ENCODE peak calls at places on chromosome 11, in seven cellular contexts. One of them, this sample, is unnamed.

GRCh38 chr11:133810179-133810550 is 35.1 kb downstream of the SPATA19 start:
- DNase-seq in stimulated activated naive CD4-positive, alpha-beta T cell: no peak
- DNase-seq in fibroblast of pulmonary artery: no peak
- DNase-seq in BJ: no peak
- DNase-seq in GM19239: no peak
- DNase-seq in fibroblast of the aortic adventitia: no peak
- DNase-seq in prostate gland: no peak
- DNase-seq in this sample: no peak

GRCh38 chr11:19886498-19886897 is 173.9 kb downstream of the NAV2 start:
- DNase-seq in BJ: no peak
- DNase-seq in stimulated activated naive CD4-positive, alpha-beta T cell: no peak
- DNase-seq in fibroblast of pulmonary artery: no peak
- DNase-seq in GM19239: no peak
- DNase-seq in prostate gland: no peak
- DNase-seq in fibroblast of the aortic adventitia: no peak
- DNase-seq in this sample: no peak

GRCh38 chr11:125114518-125114917 is 3.1 kb upstream of the TMEM218 start:
- DNase-seq in prostate gland: no peak
- DNase-seq in stimulated activated naive CD4-positive, alpha-beta T cell: no peak
- DNase-seq in BJ: no peak
- DNase-seq in GM19239: no peak
- DNase-seq in fibroblast of the aortic adventitia: no peak
- DNase-seq in fibroblast of pulmonary artery: no peak
- DNase-seq in this sample: no peak

GRCh38 chr11:116913000-116913399 is 75.6 kb upstream of the APOA1 start:
- DNase-seq in fibroblast of the aortic adventitia: peak
- DNase-seq in stimulated activated naive CD4-positive, alpha-beta T cell: no peak
- DNase-seq in fibroblast of pulmonary artery: peak
- DNase-seq in GM19239: no peak
- DNase-seq in prostate gland: no peak
- DNase-seq in BJ: peak
- DNase-seq in this sample: peak

GRCh38 chr11:64632237-64632636 is 41.2 kb downstream of the SLC22A12 start:
- DNase-seq in stimulated activated naive CD4-positive, alpha-beta T cell: no peak
- DNase-seq in fibroblast of the aortic adventitia: no peak
- DNase-seq in prostate gland: no peak
- DNase-seq in fibroblast of pulmonary artery: no peak
- DNase-seq in BJ: no peak
- DNase-seq in GM19239: no peak
- DNase-seq in this sample: no peak

GRCh38 chr11:7450836-7451235 is 34.5 kb upstream of the OLFML1 start:
- DNase-seq in fibroblast of the aortic adventitia: peak
- DNase-seq in GM19239: no peak
- DNase-seq in BJ: no peak
- DNase-seq in stimulated activated naive CD4-positive, alpha-beta T cell: no peak
- DNase-seq in fibroblast of pulmonary artery: no peak
- DNase-seq in prostate gland: no peak
- DNase-seq in this sample: no peak

GRCh38 chr11:110294509-110294908 is 1.9 kb downstream of the RDX start:
- DNase-seq in fibroblast of the aortic adventitia: no peak
- DNase-seq in stimulated activated naive CD4-positive, alpha-beta T cell: no peak
- DNase-seq in prostate gland: no peak
- DNase-seq in GM19239: no peak
- DNase-seq in fibroblast of pulmonary artery: no peak
- DNase-seq in BJ: no peak
- DNase-seq in this sample: no peak

GRCh38 chr11:69062169-69062855 is 13.6 kb downstream of the TPCN2 start:
- DNase-seq in fibroblast of pulmonary artery: no peak
- DNase-seq in prostate gland: no peak
- DNase-seq in fibroblast of the aortic adventitia: no peak
- DNase-seq in stimulated activated naive CD4-positive, alpha-beta T cell: no peak
- DNase-seq in GM19239: no peak
- DNase-seq in BJ: no peak
- DNase-seq in this sample: no peak

GRCh38 chr11:13963169-13963948 is 836 bp downstream of the SPON1 start:
- DNase-seq in fibroblast of the aortic adventitia: peak
- DNase-seq in stimulated activated naive CD4-positive, alpha-beta T cell: no peak
- DNase-seq in prostate gland: no peak
- DNase-seq in GM19239: no peak
- DNase-seq in BJ: no peak
- DNase-seq in fibroblast of pulmonary artery: no peak
- DNase-seq in this sample: peak

GRCh38 chr11:14358729-14359439 is at the start of gene RRAS2:
- DNase-seq in prostate gland: peak
- DNase-seq in BJ: no peak
- DNase-seq in stimulated activated naive CD4-positive, alpha-beta T cell: peak
- DNase-seq in GM19239: peak
- DNase-seq in fibroblast of the aortic adventitia: peak
- DNase-seq in fibroblast of pulmonary artery: peak
- DNase-seq in this sample: peak

GRCh38 chr11:15965562-15966250 is 390.6 kb downstream of the SOX6 start:
- DNase-seq in stimulated activated naive CD4-positive, alpha-beta T cell: no peak
- DNase-seq in GM19239: no peak
- DNase-seq in fibroblast of pulmonary artery: no peak
- DNase-seq in prostate gland: no peak
- DNase-seq in BJ: no peak
- DNase-seq in fibroblast of the aortic adventitia: no peak
- DNase-seq in this sample: no peak

GRCh38 chr11:72975778-72976520 is 161.7 kb downstream of the ATG16L2 start:
- DNase-seq in prostate gland: no peak
- DNase-seq in stimulated activated naive CD4-positive, alpha-beta T cell: no peak
- DNase-seq in fibroblast of pulmonary artery: peak
- DNase-seq in fibroblast of the aortic adventitia: peak
- DNase-seq in GM19239: no peak
- DNase-seq in BJ: peak
- DNase-seq in this sample: peak

GRCh38 chr11:13008625-13009475 is at the start of gene RASSF10:
- DNase-seq in prostate gland: peak
- DNase-seq in BJ: no peak
- DNase-seq in fibroblast of pulmonary artery: peak
- DNase-seq in GM19239: peak
- DNase-seq in fibroblast of the aortic adventitia: no peak
- DNase-seq in stimulated activated naive CD4-positive, alpha-beta T cell: no peak
- DNase-seq in this sample: no peak

GRCh38 chr11:5703741-5704536 is 14.3 kb downstream of the TRIM22 start:
- DNase-seq in BJ: no peak
- DNase-seq in stimulated activated naive CD4-positive, alpha-beta T cell: no peak
- DNase-seq in GM19239: no peak
- DNase-seq in prostate gland: no peak
- DNase-seq in fibroblast of the aortic adventitia: no peak
- DNase-seq in fibroblast of pulmonary artery: no peak
- DNase-seq in this sample: no peak

GRCh38 chr11:34063061-34063795 is 11.7 kb downstream of the CAPRIN1 start:
- DNase-seq in fibroblast of the aortic adventitia: peak
- DNase-seq in fibroblast of pulmonary artery: peak
- DNase-seq in prostate gland: no peak
- DNase-seq in stimulated activated naive CD4-positive, alpha-beta T cell: no peak
- DNase-seq in GM19239: no peak
- DNase-seq in BJ: no peak
- DNase-seq in this sample: peak

GRCh38 chr11:33723238-33723881 is 12.9 kb downstream of the CD59 start:
- DNase-seq in fibroblast of the aortic adventitia: peak
- DNase-seq in GM19239: no peak
- DNase-seq in fibroblast of pulmonary artery: peak
- DNase-seq in stimulated activated naive CD4-positive, alpha-beta T cell: no peak
- DNase-seq in prostate gland: no peak
- DNase-seq in BJ: peak
- DNase-seq in this sample: peak

GRCh38 chr11:108131993-108132392 is 10.6 kb downstream of the ACAT1 start:
- DNase-seq in stimulated activated naive CD4-positive, alpha-beta T cell: no peak
- DNase-seq in BJ: no peak
- DNase-seq in fibroblast of pulmonary artery: peak
- DNase-seq in GM19239: no peak
- DNase-seq in fibroblast of the aortic adventitia: no peak
- DNase-seq in prostate gland: no peak
- DNase-seq in this sample: no peak

GRCh38 chr11:113464416-113464815 is 10.8 kb downstream of the DRD2 start:
- DNase-seq in GM19239: no peak
- DNase-seq in fibroblast of the aortic adventitia: no peak
- DNase-seq in stimulated activated naive CD4-positive, alpha-beta T cell: no peak
- DNase-seq in prostate gland: no peak
- DNase-seq in BJ: no peak
- DNase-seq in fibroblast of pulmonary artery: no peak
- DNase-seq in this sample: no peak

GRCh38 chr11:131692151-131692550 is 321.7 kb downstream of the NTM start:
- DNase-seq in prostate gland: no peak
- DNase-seq in GM19239: no peak
- DNase-seq in stimulated activated naive CD4-positive, alpha-beta T cell: no peak
- DNase-seq in fibroblast of pulmonary artery: no peak
- DNase-seq in BJ: no peak
- DNase-seq in fibroblast of the aortic adventitia: no peak
- DNase-seq in this sample: no peak

GRCh38 chr11:118996926-118997626 is 862 bp upstream of the CENATAC start:
- DNase-seq in stimulated activated naive CD4-positive, alpha-beta T cell: no peak
- DNase-seq in BJ: no peak
- DNase-seq in fibroblast of pulmonary artery: peak
- DNase-seq in fibroblast of the aortic adventitia: peak
- DNase-seq in GM19239: peak
- DNase-seq in prostate gland: no peak
- DNase-seq in this sample: no peak

GRCh38 chr11:105468154-105468553 is 141.7 kb upstream of the GRIA4 start:
- DNase-seq in fibroblast of the aortic adventitia: no peak
- DNase-seq in fibroblast of pulmonary artery: peak
- DNase-seq in stimulated activated naive CD4-positive, alpha-beta T cell: no peak
- DNase-seq in prostate gland: no peak
- DNase-seq in BJ: no peak
- DNase-seq in GM19239: no peak
- DNase-seq in this sample: peak

GRCh38 chr11:116927163-116927772 is 89.8 kb upstream of the APOA1 start:
- DNase-seq in stimulated activated naive CD4-positive, alpha-beta T cell: no peak
- DNase-seq in prostate gland: no peak
- DNase-seq in BJ: no peak
- DNase-seq in fibroblast of the aortic adventitia: no peak
- DNase-seq in GM19239: no peak
- DNase-seq in fibroblast of pulmonary artery: no peak
- DNase-seq in this sample: peak

GRCh38 chr11:128620306-128621175 is 33.2 kb upstream of the ETS1 start:
- DNase-seq in GM19239: no peak
- DNase-seq in stimulated activated naive CD4-positive, alpha-beta T cell: no peak
- DNase-seq in BJ: no peak
- DNase-seq in fibroblast of the aortic adventitia: no peak
- DNase-seq in fibroblast of pulmonary artery: peak
- DNase-seq in prostate gland: no peak
- DNase-seq in this sample: no peak

GRCh38 chr11:10382518-10382917 is 72.5 kb upstream of the AMPD3 start:
- DNase-seq in fibroblast of the aortic adventitia: no peak
- DNase-seq in BJ: no peak
- DNase-seq in stimulated activated naive CD4-positive, alpha-beta T cell: no peak
- DNase-seq in prostate gland: no peak
- DNase-seq in GM19239: no peak
- DNase-seq in fibroblast of pulmonary artery: no peak
- DNase-seq in this sample: peak

GRCh38 chr11:61956191-61957027 is 6.3 kb downstream of the BEST1 start:
- DNase-seq in fibroblast of the aortic adventitia: no peak
- DNase-seq in prostate gland: no peak
- DNase-seq in GM19239: no peak
- DNase-seq in BJ: no peak
- DNase-seq in stimulated activated naive CD4-positive, alpha-beta T cell: no peak
- DNase-seq in fibroblast of pulmonary artery: no peak
- DNase-seq in this sample: no peak

GRCh38 chr11:73384871-73385692 is 8.9 kb downstream of the RELT start:
- DNase-seq in GM19239: peak
- DNase-seq in BJ: no peak
- DNase-seq in fibroblast of the aortic adventitia: no peak
- DNase-seq in stimulated activated naive CD4-positive, alpha-beta T cell: no peak
- DNase-seq in fibroblast of pulmonary artery: no peak
- DNase-seq in prostate gland: no peak
- DNase-seq in this sample: peak

GRCh38 chr11:88543902-88544655 is 206.5 kb upstream of the CTSC start:
- DNase-seq in BJ: peak
- DNase-seq in prostate gland: peak
- DNase-seq in stimulated activated naive CD4-positive, alpha-beta T cell: peak
- DNase-seq in GM19239: peak
- DNase-seq in fibroblast of pulmonary artery: peak
- DNase-seq in fibroblast of the aortic adventitia: peak
- DNase-seq in this sample: peak

GRCh38 chr11:95282337-95282751 is 51.3 kb upstream of the SESN3 start:
- DNase-seq in BJ: no peak
- DNase-seq in prostate gland: no peak
- DNase-seq in stimulated activated naive CD4-positive, alpha-beta T cell: no peak
- DNase-seq in GM19239: no peak
- DNase-seq in fibroblast of pulmonary artery: peak
- DNase-seq in fibroblast of the aortic adventitia: peak
- DNase-seq in this sample: peak

GRCh38 chr11:105697291-105697690 is 87.4 kb downstream of the GRIA4 start:
- DNase-seq in fibroblast of the aortic adventitia: no peak
- DNase-seq in stimulated activated naive CD4-positive, alpha-beta T cell: no peak
- DNase-seq in BJ: no peak
- DNase-seq in GM19239: no peak
- DNase-seq in prostate gland: no peak
- DNase-seq in fibroblast of pulmonary artery: no peak
- DNase-seq in this sample: no peak

GRCh38 chr11:111539426-111540113 is 950 bp upstream of the LAYN start:
- DNase-seq in GM19239: no peak
- DNase-seq in fibroblast of the aortic adventitia: no peak
- DNase-seq in BJ: no peak
- DNase-seq in prostate gland: no peak
- DNase-seq in stimulated activated naive CD4-positive, alpha-beta T cell: no peak
- DNase-seq in fibroblast of pulmonary artery: no peak
- DNase-seq in this sample: no peak

GRCh38 chr11:73178092-73178539 is 36.0 kb upstream of the FCHSD2 start:
- DNase-seq in BJ: no peak
- DNase-seq in fibroblast of pulmonary artery: peak
- DNase-seq in fibroblast of the aortic adventitia: peak
- DNase-seq in stimulated activated naive CD4-positive, alpha-beta T cell: peak
- DNase-seq in GM19239: peak
- DNase-seq in prostate gland: peak
- DNase-seq in this sample: peak

GRCh38 chr11:16126361-16126760 is 230.0 kb downstream of the SOX6 start:
- DNase-seq in GM19239: no peak
- DNase-seq in fibroblast of pulmonary artery: peak
- DNase-seq in prostate gland: no peak
- DNase-seq in fibroblast of the aortic adventitia: no peak
- DNase-seq in stimulated activated naive CD4-positive, alpha-beta T cell: no peak
- DNase-seq in BJ: no peak
- DNase-seq in this sample: no peak

GRCh38 chr11:122161191-122161590 is 45.2 kb upstream of the BLID start:
- DNase-seq in stimulated activated naive CD4-positive, alpha-beta T cell: no peak
- DNase-seq in BJ: no peak
- DNase-seq in fibroblast of pulmonary artery: no peak
- DNase-seq in prostate gland: no peak
- DNase-seq in GM19239: no peak
- DNase-seq in fibroblast of the aortic adventitia: no peak
- DNase-seq in this sample: no peak

GRCh38 chr11:788953-789940 is 643 bp downstream of the CEND1 start:
- DNase-seq in stimulated activated naive CD4-positive, alpha-beta T cell: no peak
- DNase-seq in fibroblast of the aortic adventitia: no peak
- DNase-seq in fibroblast of pulmonary artery: no peak
- DNase-seq in GM19239: no peak
- DNase-seq in BJ: no peak
- DNase-seq in prostate gland: no peak
- DNase-seq in this sample: no peak

GRCh38 chr11:125358254-125358840 is 137.7 kb downstream of the FEZ1 start:
- DNase-seq in prostate gland: no peak
- DNase-seq in fibroblast of the aortic adventitia: peak
- DNase-seq in GM19239: no peak
- DNase-seq in fibroblast of pulmonary artery: peak
- DNase-seq in BJ: no peak
- DNase-seq in stimulated activated naive CD4-positive, alpha-beta T cell: no peak
- DNase-seq in this sample: no peak

GRCh38 chr11:102457056-102457677 is 4.6 kb upstream of the TMEM123 start:
- DNase-seq in prostate gland: no peak
- DNase-seq in fibroblast of pulmonary artery: no peak
- DNase-seq in stimulated activated naive CD4-positive, alpha-beta T cell: no peak
- DNase-seq in fibroblast of the aortic adventitia: no peak
- DNase-seq in GM19239: no peak
- DNase-seq in BJ: no peak
- DNase-seq in this sample: no peak

GRCh38 chr11:2312232-2313042 is 10.6 kb downstream of the TSPAN32 start:
- DNase-seq in BJ: peak
- DNase-seq in fibroblast of the aortic adventitia: peak
- DNase-seq in fibroblast of pulmonary artery: peak
- DNase-seq in GM19239: no peak
- DNase-seq in prostate gland: no peak
- DNase-seq in stimulated activated naive CD4-positive, alpha-beta T cell: no peak
- DNase-seq in this sample: peak

GRCh38 chr11:12560861-12561260 is 113.4 kb upstream of the TEAD1 start:
- DNase-seq in BJ: no peak
- DNase-seq in stimulated activated naive CD4-positive, alpha-beta T cell: no peak
- DNase-seq in prostate gland: no peak
- DNase-seq in fibroblast of pulmonary artery: no peak
- DNase-seq in GM19239: no peak
- DNase-seq in fibroblast of the aortic adventitia: no peak
- DNase-seq in this sample: no peak

This sample was measured in choroid plexus epithelial cell.